ENCODE peak calls at places on chromosomes 11 and 22, in seven cellular contexts. Z is stimulated activated CD4-positive, alpha-beta T cell treated with anti-CD3 and anti-CD28 coated beads, Interleukin-4, amount 100 ng/mL, for 48 hours; G is caudate nucleus; E is sciatic nerve; X is AG08395; W is HCEC 1CT; T is NCI-H2029. K is an unnamed sample.
A peak's percentile ranks its signal among the peaks of the same experiment; 100 is the strongest.

GRCh38 chr11:75269896-75270295 is 29.3 kb downstream of the TPBGL start:
- DNase-seq in X (no peak), Z (no peak), E (peak; percentile 34), T (no peak), G (no peak), W (no peak), K (no peak)

GRCh38 chr22:50674606-50675552 is 2.3 kb downstream of the SHANK3 start:
- DNase-seq in G (no peak), T (no peak), X (peak; percentile 4), W (no peak), E (peak; percentile 63), Z (no peak), K (no peak)

GRCh38 chr11:65315204-65315865 is 669 bp downstream of the CDC42EP2 start:
- DNase-seq in Z (peak; percentile 74), G (peak; percentile 69), W (peak; percentile 54), X (peak; percentile 65), E (peak; percentile 92), T (peak; percentile 51), K (peak; percentile 89)

GRCh38 chr11:132888226-132888625 is 644.1 kb downstream of the OPCML start:
- DNase-seq in Z (no peak), X (peak; percentile 19), G (no peak), T (no peak), E (no peak), W (no peak), K (no peak)

GRCh38 chr11:123577081-123577598 is 77.3 kb downstream of the SCN3B start:
- DNase-seq in E (peak; percentile 85), W (peak; percentile 13), T (peak; percentile 57), G (no peak), X (peak; percentile 77), Z (peak; percentile 53), K (peak; percentile 97)

GRCh38 chr11:117606211-117606610 is 190.8 kb downstream of the DSCAML1 start:
- DNase-seq in E (peak; percentile 3), X (no peak), Z (no peak), T (no peak), G (no peak), W (no peak), K (no peak)

GRCh38 chr11:216081-216974 is 8.8 kb downstream of the RIC8A start:
- DNase-seq in Z (no peak), T (no peak), W (no peak), X (no peak), E (peak; percentile 53), G (no peak), K (no peak)

GRCh38 chr11:96015911-96016565 is 92.1 kb upstream of the MTMR2 start:
- DNase-seq in W (no peak), X (no peak), G (no peak), T (no peak), E (no peak), Z (no peak), K (no peak)

GRCh38 chr11:59273008-59273841 is 60.5 kb upstream of the MPEG1 start:
- DNase-seq in E (no peak), G (no peak), T (peak; percentile 90), W (no peak), Z (no peak), X (no peak), K (no peak)

GRCh38 chr11:17400048-17400775 is 11.8 kb upstream of the KCNJ11 start:
- DNase-seq in Z (no peak), X (no peak), W (no peak), T (no peak), E (no peak), G (no peak), K (no peak)

GRCh38 chr22:37870273-37870672 is 21.1 kb downstream of the EIF3L start:
- DNase-seq in T (peak; percentile 53), X (no peak), Z (no peak), W (peak; percentile 29), G (no peak), E (no peak), K (no peak)

GRCh38 chr11:104134760-104135159 is 29.2 kb downstream of the PDGFD start:
- DNase-seq in Z (no peak), T (no peak), X (peak; percentile 55), G (no peak), E (no peak), W (peak; percentile 37), K (no peak)

GRCh38 chr11:12273618-12273995 is 103.8 kb upstream of the PARVA start:
- DNase-seq in E (peak; percentile 19), T (no peak), X (no peak), Z (no peak), W (no peak), G (no peak), K (no peak)

GRCh38 chr11:106840993-106841392 is 177.3 kb downstream of the GUCY1A2 start:
- DNase-seq in G (no peak), W (no peak), T (no peak), E (no peak), X (no peak), Z (no peak), K (no peak)

GRCh38 chr11:129740877-129741276 is 74.8 kb upstream of the TMEM45B start:
- DNase-seq in W (no peak), G (no peak), E (no peak), X (no peak), T (no peak), Z (no peak), K (no peak)

GRCh38 chr11:115321602-115322289 is 182.5 kb downstream of the CADM1 start:
- DNase-seq in X (peak; percentile 16), G (no peak), E (no peak), T (peak; percentile 37), Z (no peak), W (no peak), K (no peak)

GRCh38 chr11:102767800-102768199 is 12.6 kb downstream of the MMP10 start:
- DNase-seq in T (no peak), G (no peak), E (no peak), W (no peak), X (no peak), Z (no peak), K (no peak)

GRCh38 chr11:62880231-62880802 is 379 bp upstream of the SLC3A2 start:
- DNase-seq in E (no peak), Z (peak; percentile 43), X (peak; percentile 87), W (peak; percentile 88), T (no peak), G (peak; percentile 49), K (peak; percentile 73)

GRCh38 chr11:59197990-59198389 is 14.7 kb downstream of the MPEG1 start:
- DNase-seq in E (peak; percentile 91), X (peak; percentile 89), G (peak; percentile 50), T (peak; percentile 28), W (no peak), Z (no peak), K (peak; percentile 76)

GRCh38 chr11:134346101-134346975 is 14.6 kb downstream of the GLB1L2 start:
- DNase-seq in T (no peak), E (no peak), Z (no peak), X (no peak), W (no peak), G (no peak), K (no peak)

GRCh38 chr11:83852012-83852411 is 565.8 kb upstream of the CCDC90B start:
- DNase-seq in G (no peak), X (no peak), W (no peak), E (no peak), Z (no peak), T (no peak), K (no peak)

GRCh38 chr11:20070459-20070858 is 89.8 kb downstream of the DBX1 start:
- DNase-seq in G (no peak), W (no peak), E (no peak), T (peak; percentile 97), Z (no peak), X (no peak), K (no peak)

GRCh38 chr11:19756675-19757475 is 44.2 kb downstream of the NAV2 start:
- DNase-seq in T (no peak), G (peak; percentile 57), E (no peak), W (no peak), Z (no peak), X (peak; percentile 65), K (peak; percentile 42)

GRCh38 chr22:27895600-27895999 is 23.5 kb downstream of the PITPNB start:
- DNase-seq in X (no peak), E (no peak), G (no peak), Z (no peak), W (no peak), T (no peak), K (no peak)

GRCh38 chr22:39317084-39317755 is 2.2 kb downstream of the RPL3 start:
- DNase-seq in Z (no peak), W (peak; percentile 4), X (no peak), G (no peak), E (no peak), T (no peak), K (no peak)

K was measured in posterior cingulate gyrus.